ENCODE peak calls at places on chromosomes 5 and 9, in nine cellular contexts. H is cardiac muscle cell, S is psoas muscle, P is tibial nerve, G is AG04450, V is heart left ventricle, Q is thoracic aorta, L is PC-9, K is GM23338. T is an unnamed sample.

GRCh38 chr5:137114529-137114928 is 384.6 kb downstream of the SPOCK1 start:
- DNase-seq in H (no peak), S (no peak), P (no peak), G (no peak), V (no peak), Q (no peak), L (peak; percentile 50), K (no peak), T (no peak)

GRCh38 chr5:17910318-17910717 is 276.1 kb downstream of the TAF11L14 start:
- DNase-seq in H (no peak), S (no peak), P (no peak), G (no peak), V (no peak), Q (no peak), L (peak; percentile 90), K (peak; percentile 8), T (no peak)

GRCh38 chr5:169190860-169191259 is 110.1 kb downstream of the SLIT3 start:
- DNase-seq in H (no peak), S (no peak), P (no peak), G (no peak), V (no peak), Q (no peak), L (no peak), K (no peak), T (no peak)

GRCh38 chr5:173329370-173330150 is 1.3 kb upstream of the STC2 start:
- DNase-seq in H (peak; percentile 80), S (no peak), P (no peak), G (no peak), V (no peak), Q (no peak), L (peak; percentile 64), K (peak; percentile 88), T (no peak)

GRCh38 chr9:137456061-137456863 is 2.9 kb downstream of the NSMF start:
- DNase-seq in H (no peak), S (peak; percentile 11), P (no peak), G (no peak), V (no peak), Q (no peak), L (no peak), K (no peak), T (no peak)

GRCh38 chr9:38339496-38339895 is 53.0 kb upstream of the ALDH1B1 start:
- DNase-seq in H (no peak), S (no peak), P (no peak), G (peak; percentile 41), V (no peak), Q (no peak), L (no peak), K (no peak), T (no peak)

GRCh38 chr9:78097541-78097940 is 65.9 kb upstream of the GNAQ start:
- DNase-seq in H (no peak), S (no peak), P (no peak), G (no peak), V (no peak), Q (no peak), L (no peak), K (no peak), T (no peak)

GRCh38 chr9:124414612-124415011 is 630 bp downstream of the PSMB7 start:
- DNase-seq in H (no peak), S (no peak), P (no peak), G (no peak), V (no peak), Q (no peak), L (no peak), K (no peak), T (no peak)

GRCh38 chr5:100780376-100780870 is 122.7 kb downstream of the ST8SIA4 start:
- DNase-seq in H (no peak), S (no peak), P (no peak), G (no peak), V (no peak), Q (no peak), L (no peak), K (no peak), T (no peak)

GRCh38 chr9:89434636-89435314 is 63.1 kb downstream of the SEMA4D start:
- DNase-seq in H (no peak), S (no peak), P (no peak), G (no peak), V (no peak), Q (no peak), L (no peak), K (no peak), T (no peak)

GRCh38 chr9:89432986-89433530 is 64.9 kb downstream of the SEMA4D start:
- DNase-seq in H (no peak), S (no peak), P (no peak), G (no peak), V (no peak), Q (no peak), L (no peak), K (no peak), T (no peak)

GRCh38 chr9:89435315-89435823 is 62.5 kb downstream of the SEMA4D start:
- DNase-seq in H (no peak), S (no peak), P (no peak), G (no peak), V (no peak), Q (no peak), L (peak; percentile 81), K (peak; percentile 98), T (peak; percentile 74)

GRCh38 chr9:89431930-89432725 is 65.8 kb downstream of the SEMA4D start:
- DNase-seq in H (no peak), S (no peak), P (no peak), G (no peak), V (no peak), Q (no peak), L (no peak), K (no peak), T (no peak)

DNA sequence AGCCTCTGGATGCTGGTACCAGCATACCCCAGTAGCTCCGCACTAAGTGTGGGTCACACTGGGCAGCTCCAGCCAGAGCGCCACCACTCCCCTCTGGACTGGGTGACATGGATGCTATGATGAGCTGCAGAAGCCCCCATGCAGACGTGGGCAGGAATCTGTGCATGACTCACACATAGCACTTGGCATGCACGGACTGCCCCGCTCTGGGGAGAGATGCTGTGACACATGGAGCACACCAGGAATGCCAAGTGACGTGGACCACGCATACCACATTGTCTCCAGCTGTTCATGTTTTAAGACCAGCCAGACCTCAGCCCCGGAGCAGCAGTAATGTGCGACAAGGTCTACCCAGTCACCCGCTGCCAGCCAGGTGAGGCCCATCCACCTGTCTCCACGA is 64.1 kb downstream of the SEMA4D start:
- DNase-seq in H (no peak), S (peak; percentile 48), P (no peak), G (peak; percentile 11), V (no peak), Q (no peak), L (no peak), K (no peak), T (no peak)
- H3K27ac ChIP-seq in H (no peak overlapping the region), S (no peak overlapping the region), P (peak overlapping the region; percentile 75), G (no peak overlapping the region), V (no peak overlapping the region), Q (no peak overlapping the region), L (no peak overlapping the region), K (peak overlapping the region; percentile 97), T (no peak overlapping the region)

DNA sequence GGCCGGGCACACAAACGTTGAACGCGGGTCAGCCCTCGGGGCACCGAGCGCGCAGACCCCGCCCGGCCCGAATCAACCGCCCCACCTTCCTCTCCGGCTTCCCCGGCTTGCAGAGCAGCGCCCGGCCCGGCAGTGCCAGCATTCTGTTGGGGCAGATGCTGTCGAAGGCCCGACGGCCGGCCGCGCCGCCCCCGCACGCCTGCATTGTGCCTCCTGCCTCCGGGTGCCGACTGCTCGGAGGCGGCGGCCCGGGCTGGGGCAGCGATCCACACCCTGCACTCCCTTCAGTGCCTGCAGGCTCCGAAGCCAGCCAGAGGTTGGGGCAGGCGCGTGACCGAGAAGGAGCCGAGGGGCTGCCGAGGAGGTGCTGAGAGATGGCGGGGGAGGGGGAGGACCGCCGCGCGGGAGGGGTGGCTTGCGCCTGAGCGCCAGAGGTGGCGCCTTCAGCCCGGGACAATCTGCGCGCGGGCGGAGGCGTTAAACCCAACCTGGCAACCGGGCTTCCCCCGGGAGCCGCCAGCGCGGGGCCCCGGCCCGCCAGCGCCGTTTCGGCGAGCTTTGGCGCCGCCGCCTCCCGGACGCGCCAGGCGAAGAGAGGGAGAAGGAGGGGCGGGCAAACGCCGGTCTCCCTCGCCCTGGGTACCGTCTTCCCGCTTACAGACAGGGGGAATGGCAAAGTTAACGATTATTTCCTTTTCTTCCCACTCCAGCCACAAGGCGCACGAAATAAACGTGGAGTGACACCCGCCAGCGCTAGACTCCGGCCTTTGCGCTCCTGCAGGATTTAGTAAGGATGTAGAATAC is at the start of gene MCIDAS:
- DNase-seq in H (peak; percentile 76), S (no peak), P (no peak), G (no peak), V (no peak), Q (no peak), L (peak; percentile 40), K (peak; percentile 89), T (no peak)
- TF ChIP-seq CTCF in H (peak; percentile 3), S (no peak), P (no peak), G (no peak), V (no peak), Q (peak; percentile 26), L (no peak), K (peak; percentile 39), T (no peak)

GRCh38 chr9:70045452-70045851 is 1.8 kb downstream of the MAMDC2 start:
- DNase-seq in H (no peak), S (no peak), P (no peak), G (no peak), V (no peak), Q (no peak), L (no peak), K (no peak), T (no peak)

GRCh38 chr9:70043689-70044449 is at the start of gene MAMDC2:
- DNase-seq in H (peak; percentile 81), S (peak; percentile 72), P (peak; percentile 51), G (no peak), V (peak; percentile 57), Q (no peak), L (no peak), K (peak; percentile 73), T (no peak)

GRCh38 chr9:70044450-70045307 is 1.0 kb downstream of the MAMDC2 start:
- DNase-seq in H (peak; percentile 14), S (peak; percentile 36), P (no peak), G (no peak), V (no peak), Q (no peak), L (peak; percentile 68), K (peak; percentile 66), T (no peak)

GRCh38 chr9:70049236-70049635 is 5.6 kb downstream of the MAMDC2 start:
- DNase-seq in H (no peak), S (peak; percentile 49), P (peak; percentile 71), G (peak; percentile 30), V (peak; percentile 78), Q (peak; percentile 71), L (peak; percentile 62), K (no peak), T (no peak)

GRCh38 chr9:70046274-70047070 is 2.8 kb downstream of the MAMDC2 start:
- DNase-seq in H (no peak), S (no peak), P (no peak), G (no peak), V (no peak), Q (no peak), L (no peak), K (no peak), T (no peak)
- H3K27ac ChIP-seq in H (no peak overlapping the region), S (peak overlapping the region; percentile 7), P (peak overlapping the region; percentile 90), G (no peak overlapping the region), V (peak overlapping the region; percentile 92), Q (peak overlapping the region; percentile 38), L (no peak overlapping the region), K (peak overlapping the region; percentile 77), T (peak overlapping the region; percentile 43)

DNA sequence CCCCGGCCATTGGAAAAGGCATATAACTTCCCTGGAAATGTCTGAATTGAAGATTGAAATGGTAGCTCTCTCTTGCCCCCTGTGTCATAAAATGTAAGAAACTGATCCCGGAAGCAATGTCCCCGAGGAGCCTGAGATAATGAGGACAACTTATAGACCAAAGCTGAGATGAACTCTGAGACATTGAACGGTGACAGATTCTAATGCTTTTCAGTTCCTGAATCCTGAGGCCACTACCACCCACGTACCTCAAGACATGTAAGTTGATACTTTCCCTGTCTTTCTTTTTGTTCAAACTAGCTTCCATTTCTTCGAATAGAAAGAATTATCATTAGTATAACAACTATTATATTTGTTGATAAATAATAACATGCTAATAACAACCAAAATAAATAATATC is 51.0 kb downstream of the KIF4B start:
- DNase-seq in H (no peak), S (no peak), P (no peak), G (no peak), V (no peak), Q (no peak), L (no peak), K (no peak), T (no peak)
- TF ChIP-seq CTCF in H (no peak), S (no peak), P (no peak), G (no peak), V (no peak), Q (no peak), L (no peak), K (no peak), T (no peak)

T was measured in lung.